ENCODE peak calls at places on chromosome 1, in seven cellular contexts. One of them, this sample, is unnamed.

GRCh38 chr1:201020040-201020591 is 3.4 kb downstream of the KIF21B start:
- DNase-seq in IMR-90: no peak
- DNase-seq in uterus: no peak
- DNase-seq in testis: no peak
- DNase-seq in tibial nerve: no peak
- DNase-seq in HepG2: peak; percentile 33
- DNase-seq in Peyer's patch: peak; percentile 78
- DNase-seq in this sample: peak; percentile 89

GRCh38 chr1:109617291-109617801 is 2.1 kb downstream of the GNAT2 start:
- DNase-seq in IMR-90: peak; percentile 97
- DNase-seq in uterus: no peak
- DNase-seq in testis: no peak
- DNase-seq in tibial nerve: no peak
- DNase-seq in HepG2: peak; percentile 82
- DNase-seq in Peyer's patch: no peak
- DNase-seq in this sample: peak; percentile 75

GRCh38 chr1:117665523-117666274 is 59.9 kb downstream of the TENT5C start:
- DNase-seq in IMR-90: no peak
- DNase-seq in uterus: no peak
- DNase-seq in testis: no peak
- DNase-seq in tibial nerve: no peak
- DNase-seq in HepG2: no peak
- DNase-seq in Peyer's patch: no peak
- DNase-seq in this sample: no peak

GRCh38 chr1:27031235-27032118 is 18.8 kb upstream of the TENT5B start:
- DNase-seq in IMR-90: peak; percentile 67
- DNase-seq in uterus: peak; percentile 77
- DNase-seq in testis: peak; percentile 85
- DNase-seq in tibial nerve: no peak
- DNase-seq in HepG2: no peak
- DNase-seq in Peyer's patch: peak; percentile 81
- DNase-seq in this sample: peak; percentile 91

GRCh38 chr1:167668108-167668507 is 38.1 kb downstream of the RCSD1 start:
- DNase-seq in IMR-90: no peak
- DNase-seq in uterus: no peak
- DNase-seq in testis: no peak
- DNase-seq in tibial nerve: no peak
- DNase-seq in HepG2: no peak
- DNase-seq in Peyer's patch: no peak
- DNase-seq in this sample: no peak

GRCh38 chr1:76622774-76623173 is 244.5 kb upstream of the ST6GALNAC5 start:
- DNase-seq in IMR-90: no peak
- DNase-seq in uterus: no peak
- DNase-seq in testis: no peak
- DNase-seq in tibial nerve: no peak
- DNase-seq in HepG2: no peak
- DNase-seq in Peyer's patch: no peak
- DNase-seq in this sample: no peak

GRCh38 chr1:36567601-36568341 is 85.1 kb upstream of the CSF3R start:
- DNase-seq in IMR-90: no peak
- DNase-seq in uterus: no peak
- DNase-seq in testis: peak; percentile 9
- DNase-seq in tibial nerve: no peak
- DNase-seq in HepG2: no peak
- DNase-seq in Peyer's patch: peak; percentile 30
- DNase-seq in this sample: peak; percentile 35

GRCh38 chr1:162672678-162673259 is 40.5 kb downstream of the DDR2 start:
- DNase-seq in IMR-90: no peak
- DNase-seq in uterus: no peak
- DNase-seq in testis: no peak
- DNase-seq in tibial nerve: no peak
- DNase-seq in HepG2: no peak
- DNase-seq in Peyer's patch: no peak
- DNase-seq in this sample: no peak

GRCh38 chr1:63368131-63368530 is 704 bp downstream of the ALG6 start:
- DNase-seq in IMR-90: no peak
- DNase-seq in uterus: no peak
- DNase-seq in testis: no peak
- DNase-seq in tibial nerve: no peak
- DNase-seq in HepG2: peak; percentile 4
- DNase-seq in Peyer's patch: no peak
- DNase-seq in this sample: no peak

GRCh38 chr1:203124546-203125317 is 2.8 kb upstream of the ADORA1 start:
- DNase-seq in IMR-90: peak; percentile 34
- DNase-seq in uterus: no peak
- DNase-seq in testis: peak; percentile 57
- DNase-seq in tibial nerve: no peak
- DNase-seq in HepG2: no peak
- DNase-seq in Peyer's patch: peak; percentile 14
- DNase-seq in this sample: peak; percentile 40

GRCh38 chr1:201489656-201490261 is 17.2 kb downstream of the CSRP1 start:
- DNase-seq in IMR-90: no peak
- DNase-seq in uterus: no peak
- DNase-seq in testis: no peak
- DNase-seq in tibial nerve: no peak
- DNase-seq in HepG2: no peak
- DNase-seq in Peyer's patch: no peak
- DNase-seq in this sample: no peak

GRCh38 chr1:189424746-189425331 is 1052.8 kb downstream of the BRINP3 start:
- DNase-seq in IMR-90: peak; percentile 40
- DNase-seq in uterus: no peak
- DNase-seq in testis: no peak
- DNase-seq in tibial nerve: no peak
- DNase-seq in HepG2: no peak
- DNase-seq in Peyer's patch: no peak
- DNase-seq in this sample: no peak

GRCh38 chr1:178704833-178705232 is 20.2 kb upstream of the RALGPS2 start:
- DNase-seq in IMR-90: no peak
- DNase-seq in uterus: no peak
- DNase-seq in testis: no peak
- DNase-seq in tibial nerve: no peak
- DNase-seq in HepG2: no peak
- DNase-seq in Peyer's patch: no peak
- DNase-seq in this sample: no peak

DNA sequence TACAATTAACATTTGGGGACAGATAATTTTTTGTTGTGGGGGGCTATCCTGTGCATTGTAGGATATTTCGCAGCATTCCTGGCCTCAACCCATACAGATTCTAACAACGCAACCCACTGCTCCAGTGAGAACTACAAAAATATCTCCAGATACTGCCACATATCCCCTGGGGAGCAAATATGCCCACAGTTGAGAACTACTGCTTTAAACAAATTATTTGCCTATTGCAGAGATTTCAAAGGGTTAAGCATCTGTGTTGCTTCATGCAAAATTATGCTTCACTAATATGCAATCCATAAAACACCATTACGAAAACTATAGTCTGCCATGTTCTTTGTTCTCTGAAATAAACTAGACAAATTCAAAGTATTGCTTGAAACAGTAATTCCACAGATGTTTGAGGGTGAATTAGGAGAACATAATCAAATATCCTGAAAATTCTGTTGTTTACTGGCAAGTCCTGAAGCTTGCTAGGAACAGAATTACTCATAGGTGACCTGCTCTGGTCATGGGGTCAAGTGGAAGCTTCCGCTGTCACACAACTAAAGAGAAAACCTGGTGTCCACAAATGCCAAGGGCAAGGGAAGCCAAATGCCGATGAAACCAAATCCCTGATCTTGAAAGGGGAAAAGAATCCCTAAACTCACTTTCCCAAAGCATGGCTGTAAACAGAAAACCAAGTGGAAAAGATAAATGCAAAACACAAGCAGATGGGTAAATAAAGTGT is 149.4 kb downstream of the RERE start:
- DNase-seq in IMR-90: peak; percentile 45
- DNase-seq in uterus: no peak
- DNase-seq in testis: no peak
- DNase-seq in tibial nerve: no peak
- DNase-seq in HepG2: peak; percentile 77
- DNase-seq in Peyer's patch: no peak
- DNase-seq in this sample: no peak
- H3K4me1 ChIP-seq in IMR-90: peaks cover 34% of the 10 kb centered on the region
- H3K4me1 ChIP-seq in uterus: peaks cover 9% of the 10 kb centered on the region
- H3K4me1 ChIP-seq in testis: peaks cover 21% of the 10 kb centered on the region
- H3K4me1 ChIP-seq in tibial nerve: peaks cover 41% of the 10 kb centered on the region
- H3K4me1 ChIP-seq in HepG2: peaks cover 100% of the 10 kb centered on the region
- H3K4me1 ChIP-seq in Peyer's patch: peaks cover 5% of the 10 kb centered on the region
- H3K4me1 ChIP-seq in this sample: peaks cover 47% of the 10 kb centered on the region

GRCh38 chr1:102630041-102630440 is 478.3 kb downstream of the COL11A1 start:
- DNase-seq in IMR-90: no peak
- DNase-seq in uterus: no peak
- DNase-seq in testis: no peak
- DNase-seq in tibial nerve: no peak
- DNase-seq in HepG2: no peak
- DNase-seq in Peyer's patch: no peak
- DNase-seq in this sample: no peak
- H3K4me1 ChIP-seq in IMR-90: no peaks in the 10 kb centered on the region
- H3K4me1 ChIP-seq in uterus: no peaks in the 10 kb centered on the region
- H3K4me1 ChIP-seq in testis: no peaks in the 10 kb centered on the region
- H3K4me1 ChIP-seq in tibial nerve: no peaks in the 10 kb centered on the region
- H3K4me1 ChIP-seq in HepG2: no peaks in the 10 kb centered on the region
- H3K4me1 ChIP-seq in Peyer's patch: no peaks in the 10 kb centered on the region
- H3K4me1 ChIP-seq in this sample: no peaks in the 10 kb centered on the region

DNA sequence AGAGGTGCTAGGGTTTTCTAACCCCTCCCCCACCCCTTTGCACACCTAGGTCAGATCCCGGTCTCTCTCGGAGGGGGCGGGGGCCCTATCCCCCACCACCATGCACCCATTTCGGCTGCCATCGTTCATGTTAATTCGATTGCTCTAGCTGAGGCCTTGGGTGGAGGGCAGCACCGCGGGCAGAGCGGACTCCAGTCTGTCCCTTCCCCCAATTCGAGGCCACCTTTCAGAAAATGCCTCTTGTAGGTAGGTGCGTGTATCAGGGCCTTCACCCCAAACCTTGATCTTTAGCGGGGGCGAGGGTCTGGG is 6.8 kb downstream of the EFNA4 start:
- DNase-seq in IMR-90: no peak
- DNase-seq in uterus: no peak
- DNase-seq in testis: no peak
- DNase-seq in tibial nerve: no peak
- DNase-seq in HepG2: no peak
- DNase-seq in Peyer's patch: no peak
- DNase-seq in this sample: peak; percentile 60
- H3K4me1 ChIP-seq in IMR-90: peaks cover 5% of the 10 kb centered on the region
- H3K4me1 ChIP-seq in uterus: peaks cover 5% of the 10 kb centered on the region
- H3K4me1 ChIP-seq in testis: no peaks in the 10 kb centered on the region
- H3K4me1 ChIP-seq in tibial nerve: peaks cover 12% of the 10 kb centered on the region
- H3K4me1 ChIP-seq in HepG2: peaks cover 19% of the 10 kb centered on the region
- H3K4me1 ChIP-seq in Peyer's patch: no peaks in the 10 kb centered on the region
- H3K4me1 ChIP-seq in this sample: peaks cover 11% of the 10 kb centered on the region

GRCh38 chr1:31815752-31816484 is at the start of gene SPOCD1:
- DNase-seq in IMR-90: peak; percentile 76
- DNase-seq in uterus: peak; percentile 36
- DNase-seq in testis: peak; percentile 92
- DNase-seq in tibial nerve: peak; percentile 33
- DNase-seq in HepG2: peak; percentile 85
- DNase-seq in Peyer's patch: peak; percentile 94
- DNase-seq in this sample: peak; percentile 99

GRCh38 chr1:31815307-31815645 is 546 bp downstream of the SPOCD1 start:
- DNase-seq in IMR-90: no peak
- DNase-seq in uterus: no peak
- DNase-seq in testis: peak; percentile 12
- DNase-seq in tibial nerve: no peak
- DNase-seq in HepG2: no peak
- DNase-seq in Peyer's patch: no peak
- DNase-seq in this sample: peak; percentile 47

GRCh38 chr1:31814041-31814511 is 1.7 kb downstream of the SPOCD1 start:
- DNase-seq in IMR-90: no peak
- DNase-seq in uterus: no peak
- DNase-seq in testis: peak; percentile 71
- DNase-seq in tibial nerve: no peak
- DNase-seq in HepG2: no peak
- DNase-seq in Peyer's patch: peak; percentile 41
- DNase-seq in this sample: no peak

GRCh38 chr1:31814631-31815306 is 1.1 kb downstream of the SPOCD1 start:
- DNase-seq in IMR-90: no peak
- DNase-seq in uterus: no peak
- DNase-seq in testis: peak; percentile 65
- DNase-seq in tibial nerve: no peak
- DNase-seq in HepG2: no peak
- DNase-seq in Peyer's patch: peak; percentile 42
- DNase-seq in this sample: peak; percentile 51

DNA sequence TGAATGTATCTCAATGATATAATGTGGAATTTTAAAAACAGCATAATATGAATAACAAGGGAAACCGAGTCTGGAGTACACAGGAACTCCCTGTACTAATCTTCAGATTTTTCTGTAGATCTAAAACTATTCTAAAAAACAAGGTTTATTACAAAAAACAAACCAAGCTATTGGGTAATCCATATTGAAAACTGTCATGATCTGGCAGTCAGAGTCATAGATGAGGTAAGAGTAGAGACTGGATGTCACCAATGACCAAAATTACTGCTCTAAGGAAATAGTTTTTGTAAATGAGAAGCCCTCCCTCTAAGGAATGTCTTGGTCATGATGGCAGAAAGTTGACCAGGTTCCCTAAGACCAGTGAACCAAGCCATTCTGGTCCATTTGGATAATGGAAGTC is 2.4 kb upstream of the SPOCD1 start:
- DNase-seq in IMR-90: no peak
- DNase-seq in uterus: no peak
- DNase-seq in testis: no peak
- DNase-seq in tibial nerve: no peak
- DNase-seq in HepG2: no peak
- DNase-seq in Peyer's patch: no peak
- DNase-seq in this sample: no peak
- H3K4me1 ChIP-seq in IMR-90: peaks cover 3% of the 10 kb centered on the region
- H3K4me1 ChIP-seq in uterus: no peaks in the 10 kb centered on the region
- H3K4me1 ChIP-seq in testis: peaks cover 21% of the 10 kb centered on the region
- H3K4me1 ChIP-seq in tibial nerve: no peaks in the 10 kb centered on the region
- H3K4me1 ChIP-seq in HepG2: peaks cover 10% of the 10 kb centered on the region
- H3K4me1 ChIP-seq in Peyer's patch: no peaks in the 10 kb centered on the region
- H3K4me1 ChIP-seq in this sample: no peaks in the 10 kb centered on the region

DNA sequence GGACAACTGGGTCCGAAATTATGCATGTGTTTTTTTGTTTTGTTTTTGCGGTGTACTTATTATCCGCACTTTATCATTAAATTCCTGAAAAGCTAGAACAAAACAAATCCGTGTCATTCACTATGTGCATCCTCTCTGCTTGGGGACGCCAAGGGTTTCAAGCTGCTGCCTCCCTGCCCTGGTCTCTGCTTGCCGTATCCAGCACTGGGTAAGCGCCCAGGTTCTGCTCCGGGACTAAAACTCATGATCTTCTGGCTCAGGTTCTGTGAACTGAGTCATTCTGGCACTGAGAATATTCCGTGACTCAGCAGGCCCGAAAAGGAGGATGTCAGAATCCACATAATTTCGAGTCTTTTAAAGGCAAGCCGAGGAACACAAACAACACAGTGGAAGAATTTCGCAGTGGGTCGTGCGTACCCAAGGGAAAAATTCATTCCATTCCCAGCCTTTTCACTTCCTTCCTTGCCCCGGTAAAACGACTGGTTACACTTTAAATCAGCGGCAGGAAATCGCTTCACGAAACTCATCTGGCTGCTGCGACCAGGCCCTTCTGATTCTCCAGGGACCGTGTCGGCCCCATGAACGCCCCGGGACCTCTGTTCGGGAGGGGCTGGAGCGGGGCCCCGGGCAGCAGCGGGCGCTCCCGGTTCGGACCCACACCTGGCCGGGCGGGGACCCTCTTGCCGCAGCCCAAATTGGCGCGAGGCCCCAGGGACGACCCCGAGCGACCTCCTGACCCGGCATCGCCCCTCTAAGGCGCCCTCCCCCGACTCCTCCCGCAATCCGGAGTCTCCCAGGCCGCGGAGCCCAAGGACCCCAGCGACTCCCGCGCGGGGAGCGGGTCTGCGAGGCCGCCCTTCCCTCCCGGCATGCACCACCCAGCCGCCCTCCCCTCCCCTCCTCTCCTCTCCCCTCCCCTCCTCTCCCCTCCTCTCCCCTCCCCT is 746 bp upstream of the LAMC1 start:
- DNase-seq in IMR-90: peak; percentile 98
- DNase-seq in uterus: peak; percentile 89
- DNase-seq in testis: peak; percentile 89
- DNase-seq in tibial nerve: peak; percentile 77
- DNase-seq in HepG2: peak; percentile 73
- DNase-seq in Peyer's patch: peak; percentile 86
- DNase-seq in this sample: peak; percentile 92
- H3K4me1 ChIP-seq in IMR-90: peaks cover 2% of the 10 kb centered on the region
- H3K4me1 ChIP-seq in uterus: no peaks in the 10 kb centered on the region
- H3K4me1 ChIP-seq in testis: peaks cover 14% of the 10 kb centered on the region
- H3K4me1 ChIP-seq in tibial nerve: peaks cover 15% of the 10 kb centered on the region
- H3K4me1 ChIP-seq in HepG2: peaks cover 46% of the 10 kb centered on the region
- H3K4me1 ChIP-seq in Peyer's patch: no peaks in the 10 kb centered on the region
- H3K4me1 ChIP-seq in this sample: peaks cover 8% of the 10 kb centered on the region